ENCODE peak calls at places on chromosomes 13 and 19, in six cellular contexts. One of them, this sample, is unnamed.

GRCh38 chr13:79749985-79750551 is 269.1 kb downstream of the NDFIP2 start:
- DNase-seq in suprapubic skin: no peak
- DNase-seq in breast epithelium: peak
- DNase-seq in IMR-90: peak
- DNase-seq in thyroid gland: peak
- DNase-seq in testis: peak
- DNase-seq in this sample: peak

GRCh38 chr13:60001892-60002291 is 161.8 kb downstream of the DIAPH3 start:
- DNase-seq in suprapubic skin: no peak
- DNase-seq in breast epithelium: no peak
- DNase-seq in IMR-90: no peak
- DNase-seq in thyroid gland: no peak
- DNase-seq in testis: no peak
- DNase-seq in this sample: no peak

GRCh38 chr13:40344270-40345148 is 321.9 kb downstream of the FOXO1 start:
- DNase-seq in suprapubic skin: no peak
- DNase-seq in breast epithelium: no peak
- DNase-seq in IMR-90: no peak
- DNase-seq in thyroid gland: no peak
- DNase-seq in testis: no peak
- DNase-seq in this sample: no peak

GRCh38 chr19:19105365-19106060 is 32.8 kb downstream of the TMEM161A start:
- DNase-seq in suprapubic skin: no peak
- DNase-seq in breast epithelium: peak
- DNase-seq in IMR-90: no peak
- DNase-seq in thyroid gland: peak
- DNase-seq in testis: peak
- DNase-seq in this sample: peak

GRCh38 chr19:32870981-32871451 is 1.4 kb upstream of the SLC7A9 start:
- DNase-seq in suprapubic skin: no peak
- DNase-seq in breast epithelium: peak
- DNase-seq in IMR-90: no peak
- DNase-seq in thyroid gland: no peak
- DNase-seq in testis: no peak
- DNase-seq in this sample: no peak

GRCh38 chr19:15213715-15214381 is 13.1 kb upstream of the NOTCH3 start:
- DNase-seq in suprapubic skin: no peak
- DNase-seq in breast epithelium: no peak
- DNase-seq in IMR-90: no peak
- DNase-seq in thyroid gland: no peak
- DNase-seq in testis: no peak
- DNase-seq in this sample: peak

GRCh38 chr13:97384366-97384765 is 49.6 kb upstream of the RAP2A start:
- DNase-seq in suprapubic skin: no peak
- DNase-seq in breast epithelium: no peak
- DNase-seq in IMR-90: no peak
- DNase-seq in thyroid gland: no peak
- DNase-seq in testis: no peak
- DNase-seq in this sample: no peak

GRCh38 chr19:5137571-5138124 is 168.7 kb downstream of the KDM4B start:
- DNase-seq in suprapubic skin: no peak
- DNase-seq in breast epithelium: no peak
- DNase-seq in IMR-90: no peak
- DNase-seq in thyroid gland: no peak
- DNase-seq in testis: no peak
- DNase-seq in this sample: no peak

GRCh38 chr19:2212861-2213711 is 23.0 kb downstream of the PLEKHJ1 start:
- DNase-seq in suprapubic skin: no peak
- DNase-seq in breast epithelium: no peak
- DNase-seq in IMR-90: no peak
- DNase-seq in thyroid gland: no peak
- DNase-seq in testis: no peak
- DNase-seq in this sample: no peak

GRCh38 chr19:11482384-11483050 is 1.7 kb upstream of the ELAVL3 start:
- DNase-seq in suprapubic skin: peak
- DNase-seq in breast epithelium: peak
- DNase-seq in IMR-90: peak
- DNase-seq in thyroid gland: peak
- DNase-seq in testis: peak
- DNase-seq in this sample: peak

GRCh38 chr19:32750441-32751055 is 31.0 kb downstream of the TDRD12 start:
- DNase-seq in suprapubic skin: no peak
- DNase-seq in breast epithelium: no peak
- DNase-seq in IMR-90: no peak
- DNase-seq in thyroid gland: no peak
- DNase-seq in testis: no peak
- DNase-seq in this sample: no peak

GRCh38 chr13:110305001-110305400 is 2.0 kb downstream of the COL4A1 start:
- DNase-seq in suprapubic skin: no peak
- DNase-seq in breast epithelium: no peak
- DNase-seq in IMR-90: no peak
- DNase-seq in thyroid gland: no peak
- DNase-seq in testis: no peak
- DNase-seq in this sample: no peak

GRCh38 chr13:74191036-74191809 is 57.0 kb upstream of the KLF12 start:
- DNase-seq in suprapubic skin: no peak
- DNase-seq in breast epithelium: no peak
- DNase-seq in IMR-90: peak
- DNase-seq in thyroid gland: no peak
- DNase-seq in testis: no peak
- DNase-seq in this sample: no peak

GRCh38 chr19:3969435-3970312 is 1.2 kb downstream of the DAPK3 start:
- DNase-seq in suprapubic skin: no peak
- DNase-seq in breast epithelium: peak
- DNase-seq in IMR-90: peak
- DNase-seq in thyroid gland: no peak
- DNase-seq in testis: no peak
- DNase-seq in this sample: no peak

GRCh38 chr13:59356607-59357006 is 807.1 kb downstream of the DIAPH3 start:
- DNase-seq in suprapubic skin: no peak
- DNase-seq in breast epithelium: peak
- DNase-seq in IMR-90: peak
- DNase-seq in thyroid gland: peak
- DNase-seq in testis: peak
- DNase-seq in this sample: peak

GRCh38 chr19:10141973-10142372 is 22.3 kb upstream of the EIF3G start:
- DNase-seq in suprapubic skin: no peak
- DNase-seq in breast epithelium: no peak
- DNase-seq in IMR-90: no peak
- DNase-seq in thyroid gland: no peak
- DNase-seq in testis: no peak
- DNase-seq in this sample: no peak
- H3K27ac ChIP-seq in suprapubic skin: no peak
- H3K27ac ChIP-seq in breast epithelium: no peak
- H3K27ac ChIP-seq in IMR-90: no peak
- H3K27ac ChIP-seq in thyroid gland: no peak
- H3K27ac ChIP-seq in testis: no peak
- H3K27ac ChIP-seq in this sample: no peak

DNA sequence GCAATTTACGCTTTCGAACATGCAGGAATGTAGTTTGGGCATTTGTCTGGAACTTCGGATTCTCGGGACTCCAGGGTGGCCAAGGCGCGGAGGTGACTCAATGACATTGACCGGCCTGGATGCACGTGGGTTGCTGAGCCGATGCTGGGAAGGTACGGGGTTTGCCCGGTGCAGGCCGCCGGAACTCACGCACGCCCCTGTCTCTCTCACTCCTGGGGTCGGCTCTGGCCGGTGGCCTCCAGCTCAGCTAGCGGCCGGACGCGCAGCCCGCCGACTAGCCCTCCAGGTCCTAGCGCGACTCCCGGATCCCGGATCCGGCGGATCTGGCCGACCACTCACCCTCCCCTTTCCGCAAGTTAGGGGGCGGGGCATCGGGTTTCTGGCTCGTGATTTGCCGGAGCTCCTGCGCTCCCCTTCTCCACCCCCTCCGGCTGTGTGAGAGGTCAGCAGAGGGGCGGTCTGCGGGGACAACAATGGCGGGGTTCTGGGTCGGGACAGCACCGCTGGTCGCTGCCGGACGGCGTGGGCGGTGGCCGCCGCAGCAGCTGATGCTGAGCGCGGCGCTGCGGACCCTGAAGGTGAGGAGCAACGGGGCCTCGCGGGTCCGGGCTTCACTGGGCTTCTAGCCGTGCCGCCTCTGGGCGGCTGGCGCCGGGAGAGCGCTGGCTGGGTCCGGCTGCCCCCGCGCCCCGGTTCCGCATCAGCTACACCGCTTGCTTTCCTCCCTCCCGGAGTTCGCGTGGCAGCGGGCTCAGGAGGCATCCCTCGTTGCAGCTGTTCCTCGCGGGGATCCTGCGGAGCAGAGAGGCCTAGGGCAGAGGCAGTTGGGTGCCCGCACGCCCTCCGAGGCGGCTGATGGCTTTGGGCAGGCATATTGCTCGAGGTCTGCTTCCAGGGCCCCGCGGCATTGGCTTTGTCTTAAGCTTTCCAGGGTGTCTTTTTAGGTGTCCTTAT is at the start of gene PCCA:
- DNase-seq in suprapubic skin: peak
- DNase-seq in breast epithelium: peak
- DNase-seq in IMR-90: peak
- DNase-seq in thyroid gland: peak
- DNase-seq in testis: peak
- DNase-seq in this sample: peak
- TF ChIP-seq POLR2A in suprapubic skin: no peak
- TF ChIP-seq POLR2A in breast epithelium: peak
- TF ChIP-seq POLR2A in IMR-90: no peak
- TF ChIP-seq POLR2A in thyroid gland: no peak
- TF ChIP-seq POLR2A in testis: no peak
- TF ChIP-seq POLR2A in this sample: peak

GRCh38 chr19:39307822-39308530 is 11.8 kb downstream of the IFNL1 start:
- DNase-seq in suprapubic skin: peak
- DNase-seq in breast epithelium: no peak
- DNase-seq in IMR-90: no peak
- DNase-seq in thyroid gland: no peak
- DNase-seq in testis: no peak
- DNase-seq in this sample: no peak
- H3K4me3 ChIP-seq in suprapubic skin: peak
- H3K4me3 ChIP-seq in breast epithelium: no peak
- H3K4me3 ChIP-seq in IMR-90: no peak
- H3K4me3 ChIP-seq in thyroid gland: no peak
- H3K4me3 ChIP-seq in testis: peak
- H3K4me3 ChIP-seq in this sample: no peak

GRCh38 chr13:42164557-42165125 is 107.3 kb upstream of the AKAP11 start:
- DNase-seq in suprapubic skin: no peak
- DNase-seq in breast epithelium: no peak
- DNase-seq in IMR-90: no peak
- DNase-seq in thyroid gland: no peak
- DNase-seq in testis: no peak
- DNase-seq in this sample: no peak
- H3K27ac ChIP-seq in suprapubic skin: no peak
- H3K27ac ChIP-seq in breast epithelium: no peak
- H3K27ac ChIP-seq in IMR-90: no peak
- H3K27ac ChIP-seq in thyroid gland: no peak
- H3K27ac ChIP-seq in testis: no peak
- H3K27ac ChIP-seq in this sample: no peak

GRCh38 chr13:44840131-44840530 is 149.1 kb downstream of the NUFIP1 start:
- DNase-seq in suprapubic skin: no peak
- DNase-seq in breast epithelium: no peak
- DNase-seq in IMR-90: no peak
- DNase-seq in thyroid gland: no peak
- DNase-seq in testis: no peak
- DNase-seq in this sample: no peak

GRCh38 chr13:44842158-44842557 is 147.1 kb downstream of the NUFIP1 start:
- DNase-seq in suprapubic skin: no peak
- DNase-seq in breast epithelium: no peak
- DNase-seq in IMR-90: peak
- DNase-seq in thyroid gland: no peak
- DNase-seq in testis: no peak
- DNase-seq in this sample: no peak

GRCh38 chr13:44834404-44834803 is 154.9 kb downstream of the NUFIP1 start:
- DNase-seq in suprapubic skin: no peak
- DNase-seq in breast epithelium: no peak
- DNase-seq in IMR-90: no peak
- DNase-seq in thyroid gland: no peak
- DNase-seq in testis: no peak
- DNase-seq in this sample: no peak

GRCh38 chr13:44833626-44834025 is 155.6 kb downstream of the NUFIP1 start:
- DNase-seq in suprapubic skin: no peak
- DNase-seq in breast epithelium: no peak
- DNase-seq in IMR-90: no peak
- DNase-seq in thyroid gland: no peak
- DNase-seq in testis: no peak
- DNase-seq in this sample: no peak

DNA sequence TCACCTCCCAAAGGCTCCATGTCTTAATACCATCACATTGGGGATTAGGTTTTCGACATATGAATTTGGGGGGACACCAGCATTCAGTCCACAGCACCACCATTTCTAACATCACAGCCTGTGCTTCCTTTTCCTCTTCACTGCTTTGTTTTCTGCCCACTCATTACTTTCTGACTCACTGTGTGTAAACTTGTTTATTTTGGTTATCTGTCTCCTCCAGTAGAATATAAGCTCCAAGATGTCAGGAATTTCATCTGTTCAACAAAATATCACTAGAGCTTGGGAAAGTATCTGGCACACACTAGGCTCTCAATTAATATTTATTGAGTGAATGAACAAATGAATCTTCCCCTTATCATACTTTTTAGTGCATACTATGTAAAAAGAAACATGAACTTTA is 152.0 kb downstream of the NUFIP1 start:
- DNase-seq in suprapubic skin: no peak
- DNase-seq in breast epithelium: no peak
- DNase-seq in IMR-90: peak
- DNase-seq in thyroid gland: no peak
- DNase-seq in testis: no peak
- DNase-seq in this sample: no peak
- TF ChIP-seq POLR2A in suprapubic skin: no peak
- TF ChIP-seq POLR2A in breast epithelium: no peak
- TF ChIP-seq POLR2A in IMR-90: no peak
- TF ChIP-seq POLR2A in thyroid gland: no peak
- TF ChIP-seq POLR2A in testis: no peak
- TF ChIP-seq POLR2A in this sample: no peak